ENCODE peak calls at places on chromosomes 13 and 19, in six cellular contexts. C is esophagus muscularis mucosa, F is left ventricle myocardium inferior, J is H1, R is lung, S is Panc1. V is an unnamed sample. For H3K4me1 and H3K27me3, the result is how much of the 10 kb centered on the place peaks cover.

GRCh38 chr13:110811008-110811720 is 97.7 kb downstream of the ING1 start:
- DNase-seq in R (no peak), F (no peak), S (no peak), J (no peak), C (no peak), V (no peak)

GRCh38 chr19:17803264-17803896 is 8.4 kb downstream of the B3GNT3 start:
- DNase-seq in C (no peak), R (no peak), J (no peak), S (no peak), F (no peak), V (no peak)

GRCh38 chr13:46181799-46182490 is at the start of gene LCP1:
- DNase-seq in R (peak), J (no peak), F (no peak), S (no peak), C (no peak), V (no peak)

GRCh38 chr13:99389520-99390304 is 82.5 kb upstream of the GPR183 start:
- DNase-seq in C (no peak), F (no peak), S (no peak), R (no peak), J (no peak), V (no peak)

GRCh38 chr19:31349160-31349881 is at the start of gene TSHZ3:
- DNase-seq in C (no peak), J (no peak), F (peak), S (no peak), R (peak), V (peak)

GRCh38 chr19:56071151-56071550 is 49.9 kb downstream of the ZNF787 start:
- DNase-seq in S (no peak), J (no peak), C (no peak), F (no peak), R (no peak), V (no peak)

GRCh38 chr13:78604782-78605611 is 1.6 kb upstream of the POU4F1 start:
- DNase-seq in F (no peak), C (no peak), R (no peak), S (no peak), J (no peak), V (no peak)

GRCh38 chr19:55464039-55464668 is 397 bp downstream of the C19orf85 start:
- DNase-seq in C (no peak), J (no peak), F (no peak), R (no peak), S (no peak), V (no peak)

GRCh38 chr13:40932252-40932651 is 86.9 kb downstream of the ELF1 start:
- DNase-seq in F (no peak), C (no peak), R (no peak), S (no peak), J (no peak), V (no peak)

GRCh38 chr19:43101950-43102349 is 19.4 kb upstream of the PSG2 start:
- DNase-seq in F (no peak), C (no peak), R (no peak), S (no peak), J (no peak), V (no peak)

GRCh38 chr13:33207616-33207964 is 78.0 kb downstream of the STARD13 start:
- DNase-seq in F (no peak), R (no peak), C (peak), S (no peak), J (no peak), V (no peak)
- H3K4me1 ChIP-seq in F (half or more), R (under half), C (half or more), S (under half), J (under half), V (under half)

GRCh38 chr13:83943530-83944279 is 61.4 kb upstream of the SLITRK1 start:
- DNase-seq in C (no peak), F (no peak), R (no peak), S (no peak), J (no peak), V (no peak)
- H3K27ac ChIP-seq in C (no peak), F (no peak), R (no peak), S (no peak), J (no peak), V (no peak)

GRCh38 chr13:109157275-109157674 is 527.9 kb downstream of the MYO16 start:
- DNase-seq in S (no peak), R (no peak), J (peak), C (no peak), F (no peak), V (no peak)
- H3K27me3 ChIP-seq in S (under half), R (under half), J (under half), C (under half), F (under half), V (under half)

GRCh38 chr19:6090634-6091033 is 19.7 kb downstream of the RFX2 start:
- DNase-seq in R (no peak), C (no peak), F (no peak), J (no peak), S (no peak), V (no peak)
- H3K4me1 ChIP-seq in R (under half), C (half or more), F (half or more), J (under half), S (under half), V (under half)

GRCh38 chr13:30638301-30638700 is 20.6 kb downstream of the USPL1 start:
- DNase-seq in F (no peak), J (no peak), C (no peak), R (no peak), S (no peak), V (no peak)

GRCh38 chr13:30634838-30635237 is 17.1 kb downstream of the USPL1 start:
- DNase-seq in F (no peak), C (no peak), J (no peak), S (no peak), R (no peak), V (no peak)

GRCh38 chr13:30645629-30646028 is 27.9 kb downstream of the USPL1 start:
- DNase-seq in R (no peak), C (no peak), F (no peak), S (no peak), J (no peak), V (no peak)

DNA sequence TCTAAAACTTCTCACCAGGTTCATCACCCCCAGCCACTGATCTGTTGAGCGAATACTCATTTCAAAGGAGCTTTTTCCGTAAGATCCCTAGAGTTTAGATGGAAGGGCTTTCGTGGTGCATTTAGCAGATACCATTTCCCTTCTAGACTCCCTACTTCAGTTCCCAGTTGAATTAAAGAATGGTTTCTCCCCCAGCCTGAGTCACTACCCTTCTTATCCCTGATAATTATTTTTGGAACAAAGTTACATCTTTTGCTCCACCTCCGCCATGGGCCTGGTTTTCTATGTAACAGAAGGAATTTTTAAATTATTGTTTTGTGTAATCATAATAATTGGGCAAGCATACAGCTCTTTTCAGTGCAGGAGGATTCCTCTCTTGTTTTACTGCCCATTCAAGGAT is 22.0 kb downstream of the USPL1 start:
- DNase-seq in C (no peak), F (no peak), R (no peak), J (no peak), S (no peak), V (peak)
- H3K27ac ChIP-seq in C (no peak), F (no peak), R (no peak), J (no peak), S (no peak), V (no peak)

GRCh38 chr13:73902296-73902695 is 231.9 kb downstream of the KLF12 start:
- DNase-seq in J (no peak), F (no peak), R (no peak), C (no peak), S (no peak), V (no peak)
- H3K27me3 ChIP-seq in J (under half), F (under half), R (under half), C (under half), S (under half), V (under half)

GRCh38 chr19:4393947-4394590 is 6.3 kb downstream of the SH3GL1 start:
- DNase-seq in J (no peak), F (no peak), S (no peak), R (no peak), C (no peak), V (no peak)
- H3K4me1 ChIP-seq in J (under half), F (half or more), S (under half), R (under half), C (half or more), V (half or more)

DNA sequence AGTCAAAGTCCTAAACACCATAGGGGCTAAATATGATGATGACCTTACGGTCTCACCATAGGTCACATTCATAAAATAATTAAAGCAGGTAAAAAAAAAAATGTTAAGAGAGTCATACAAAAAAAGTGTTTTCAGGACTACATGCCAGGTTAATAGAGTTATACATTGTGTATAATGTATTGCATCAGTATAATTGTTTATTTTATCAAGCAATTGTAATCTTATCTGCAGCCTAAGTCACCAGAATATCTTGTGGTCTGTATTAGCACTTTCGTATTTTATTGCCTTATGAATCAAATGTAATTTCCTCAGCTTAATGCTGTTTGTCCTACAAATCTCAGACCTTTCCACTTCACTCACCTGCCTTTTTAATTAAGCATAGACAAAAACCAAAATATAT is 972.9 kb upstream of the PCDH20 start:
- DNase-seq in F (no peak), J (no peak), R (no peak), C (no peak), S (no peak), V (no peak)
- H3K27ac ChIP-seq in F (no peak), J (no peak), R (no peak), C (no peak), S (no peak), V (no peak)

V was measured in testis.